ENCODE peak calls at places on chromosomes 12 and 14, in four cellular contexts. E, N, F and Z are unnamed samples.

GRCh38 chr12:107336705-107337104 is 243.4 kb upstream of the CRY1 start:
- DNase-seq in E (no peak), N (no peak), F (no peak), Z (no peak)

GRCh38 chr12:63325757-63326156 is 174.8 kb upstream of the AVPR1A start:
- DNase-seq in E (no peak), N (no peak), F (no peak), Z (no peak)

GRCh38 chr14:97056086-97056485 is 258.9 kb downstream of the VRK1 start:
- DNase-seq in E (no peak), N (no peak), F (no peak), Z (no peak)

GRCh38 chr14:95545769-95546168 is 10.9 kb downstream of the GLRX5 start:
- DNase-seq in E (no peak), N (no peak), F (no peak), Z (no peak)

GRCh38 chr14:65303185-65303901 is 109.2 kb upstream of the FUT8 start:
- DNase-seq in E (no peak), N (no peak), F (no peak), Z (no peak)

GRCh38 chr12:68621092-68622081 is 10.7 kb downstream of the RAP1B start:
- DNase-seq in E (no peak), N (no peak), F (no peak), Z (no peak)

GRCh38 chr12:102021540-102022246 is 40.1 kb downstream of the WASHC3 start:
- DNase-seq in E (no peak), N (no peak), F (no peak), Z (no peak)

GRCh38 chr12:39426636-39427245 is 16.2 kb downstream of the KIF21A start:
- DNase-seq in E (no peak), N (no peak), F (no peak), Z (no peak)

GRCh38 chr14:60064491-60065072 is 27.1 kb upstream of the PCNX4 start:
- DNase-seq in E (peak), N (no peak), F (peak), Z (peak)

GRCh38 chr14:22412936-22413411 is 176.1 kb downstream of the DAD1 start:
- DNase-seq in E (no peak), N (no peak), F (no peak), Z (no peak)

GRCh38 chr14:87896393-87897380 is 96.3 kb downstream of the GALC start:
- DNase-seq in E (peak), N (no peak), F (peak), Z (no peak)

GRCh38 chr14:36538051-36538450 is 18.0 kb upstream of the NKX2-1 start:
- DNase-seq in E (no peak), N (no peak), F (no peak), Z (no peak)

GRCh38 chr12:2959194-2959507 is at the start of gene TEAD4:
- DNase-seq in E (peak), N (no peak), F (no peak), Z (no peak)